ENCODE peak calls at places on chromosome 5, in nine cellular contexts. Z is HFFc6; J is Calu3; M is stimulated activated CD8-positive, alpha-beta memory T cell treated with anti-CD3 and anti-CD28 coated beads, Interleukin-15, amount 100 ng/mL, for 24 hours; D is activated T-cell treated with anti-CD3 and anti-CD28 coated beads, Interleukin-2, amount 50 U/mL, for 72 hours; R is psoas muscle; W is NCI-H82; E is AG08395; G is aorta. I is an unnamed sample.

GRCh38 chr5:1419476-1420210 is 25.6 kb downstream of the SLC6A3 start:
- DNase-seq in D (no peak), E (no peak), M (no peak), Z (no peak), R (peak), G (peak), J (no peak), W (no peak), I (no peak)

GRCh38 chr5:165209101-165209727 is 1703.8 kb downstream of the MAT2B start:
- DNase-seq in R (no peak), M (no peak), J (peak), D (no peak), W (peak), E (peak), G (no peak), Z (peak), I (peak)

GRCh38 chr5:169847519-169847918 is 132.8 kb downstream of the INSYN2B start:
- DNase-seq in J (no peak), G (no peak), M (no peak), E (no peak), W (no peak), Z (no peak), D (no peak), R (no peak), I (no peak)

GRCh38 chr5:173746050-173746449 is 129.6 kb upstream of the BOD1 start:
- DNase-seq in R (no peak), W (no peak), J (peak), E (no peak), D (no peak), M (no peak), G (no peak), Z (no peak), I (no peak)

GRCh38 chr5:124801551-124801950 is 55.1 kb upstream of the ZNF608 start:
- DNase-seq in W (no peak), M (no peak), J (no peak), R (no peak), E (no peak), Z (no peak), D (no peak), G (no peak), I (no peak)

GRCh38 chr5:176596689-176597416 is 13.1 kb downstream of the GPRIN1 start:
- DNase-seq in Z (no peak), R (peak), W (no peak), G (no peak), J (peak), D (peak), M (no peak), E (peak), I (no peak)

GRCh38 chr5:35159370-35159742 is 70.9 kb downstream of the PRLR start:
- DNase-seq in D (no peak), W (no peak), G (no peak), R (no peak), J (no peak), Z (no peak), E (no peak), M (no peak), I (no peak)

GRCh38 chr5:156120777-156121176 is 206.2 kb upstream of the SGCD start:
- DNase-seq in G (no peak), J (no peak), R (no peak), M (no peak), Z (no peak), W (no peak), D (no peak), E (peak), I (no peak)

GRCh38 chr5:144318460-144318859 is 147.8 kb downstream of the KCTD16 start:
- DNase-seq in J (no peak), E (no peak), G (no peak), Z (no peak), M (no peak), D (no peak), R (no peak), W (no peak), I (no peak)

GRCh38 chr5:68320094-68320986 is 104.8 kb downstream of the PIK3R1 start:
- DNase-seq in E (no peak), D (no peak), Z (no peak), R (no peak), W (no peak), G (no peak), J (no peak), M (no peak), I (no peak)

GRCh38 chr5:36311967-36312366 is 10.3 kb upstream of the RANBP3L start:
- DNase-seq in M (no peak), J (no peak), R (no peak), D (no peak), W (no peak), E (no peak), Z (no peak), G (no peak), I (no peak)

GRCh38 chr5:116415989-116416388 is 158.6 kb downstream of the SEMA6A start:
- DNase-seq in R (no peak), Z (no peak), W (no peak), D (no peak), M (no peak), E (no peak), G (no peak), J (no peak), I (no peak)